ENCODE peak calls at places on chromosomes 6 and 20, in six cellular contexts. P is K562, N is GM12878, M is H1, Q is HCT116, X is HepG2. L is an unnamed sample.

GRCh38 chr20:45448250-45448649 is 21.3 kb upstream of the WFDC2 start:
- DNase-seq in Q (no peak), X (no peak), N (no peak), M (no peak), P (no peak), L (no peak)

GRCh38 chr6:99745651-99746050 is 139.0 kb downstream of the PRDM13 start:
- DNase-seq in P (no peak), X (no peak), N (no peak), M (no peak), Q (no peak), L (no peak)

GRCh38 chr6:4664911-4665310 is 111.3 kb upstream of the CDYL start:
- DNase-seq in Q (no peak), M (no peak), X (no peak), P (no peak), N (no peak), L (no peak)

GRCh38 chr6:113540491-113540890 is 316.7 kb upstream of the MARCKS start:
- DNase-seq in X (no peak), Q (no peak), P (no peak), M (no peak), N (no peak), L (no peak)

GRCh38 chr6:31718294-31718693 is 3.1 kb downstream of the LY6G6D start:
- DNase-seq in M (no peak), P (no peak), N (no peak), X (no peak), Q (peak), L (no peak)

GRCh38 chr6:15621203-15622044 is 41.4 kb downstream of the DTNBP1 start:
- DNase-seq in N (peak), M (no peak), X (no peak), P (peak), Q (no peak), L (no peak)

GRCh38 chr20:56820984-56821383 is 191.9 kb downstream of the TFAP2C start:
- DNase-seq in M (no peak), P (no peak), X (no peak), Q (no peak), N (no peak), L (no peak)

GRCh38 chr6:127267742-127268588 is 1.3 kb downstream of the RNF146 start:
- DNase-seq in P (no peak), X (peak), M (no peak), N (no peak), Q (no peak), L (peak)

GRCh38 chr6:112223070-112223861 is 31.1 kb downstream of the LAMA4 start:
- DNase-seq in M (no peak), P (no peak), Q (no peak), N (no peak), X (no peak), L (no peak)

GRCh38 chr6:104526383-104526782 is 333.3 kb downstream of the HACE1 start:
- DNase-seq in M (no peak), P (no peak), Q (no peak), X (peak), N (no peak), L (no peak)

GRCh38 chr6:161001421-161001820 is 9.9 kb downstream of the MAP3K4 start:
- DNase-seq in M (no peak), X (peak), P (no peak), N (no peak), Q (no peak), L (no peak)

GRCh38 chr6:19719691-19720127 is 117.5 kb upstream of the ID4 start:
- DNase-seq in Q (no peak), N (no peak), M (no peak), X (no peak), P (no peak), L (no peak)

GRCh38 chr6:126094411-126094810 is 108.1 kb downstream of the TRMT11 start:
- DNase-seq in P (no peak), Q (no peak), M (no peak), N (no peak), X (no peak), L (no peak)

GRCh38 chr6:139030539-139030938 is 2.0 kb downstream of the ABRACL start:
- DNase-seq in M (no peak), N (peak), P (no peak), X (no peak), Q (no peak), L (no peak)

GRCh38 chr20:44195613-44196012 is 8.6 kb upstream of the JPH2 start:
- DNase-seq in Q (no peak), N (no peak), M (no peak), X (no peak), P (no peak), L (no peak)

GRCh38 chr6:29146154-29146553 is 24.6 kb upstream of the OR2J2 start:
- DNase-seq in P (no peak), Q (no peak), N (no peak), X (peak), M (no peak), L (no peak)

GRCh38 chr6:52285174-52286068 is 879 bp upstream of the MCM3 start:
- DNase-seq in P (peak), Q (no peak), X (peak), N (no peak), M (no peak), L (no peak)

GRCh38 chr6:30344868-30345671 is at the start of gene RPP21:
- DNase-seq in N (no peak), Q (peak), M (no peak), X (peak), P (peak), L (peak)

GRCh38 chr6:133040025-133040838 is 200.9 kb upstream of the EYA4 start:
- DNase-seq in P (no peak), M (no peak), N (no peak), Q (peak), X (peak), L (peak)

GRCh38 chr20:58481541-58482021 is 33.6 kb downstream of the APCDD1L start:
- DNase-seq in X (peak), P (peak), M (peak), Q (peak), N (no peak), L (peak)
- TF ChIP-seq ZNF274 in X (no peak), P (no peak), M (no peak), Q (no peak), N (no peak), L (no peak)

GRCh38 chr6:27532820-27533538 is 60.1 kb upstream of the ZNF184 start:
- DNase-seq in Q (peak), X (no peak), N (no peak), M (no peak), P (no peak), L (no peak)
- TF ChIP-seq ZNF274 in Q (no peak), X (no peak), N (no peak), M (no peak), P (no peak), L (no peak)

GRCh38 chr20:63381781-63382431 is 20.8 kb upstream of the CHRNA4 start:
- DNase-seq in X (no peak), M (no peak), N (no peak), Q (no peak), P (peak), L (no peak)
- TF ChIP-seq ZNF274 in X (no peak), M (no peak), N (no peak), Q (no peak), P (no peak), L (no peak)

GRCh38 chr6:74356385-74356784 is 660.4 kb downstream of the CD109 start:
- DNase-seq in N (no peak), Q (peak), X (no peak), P (no peak), M (no peak), L (no peak)
- TF ChIP-seq ZNF274 in N (no peak), Q (no peak), X (no peak), P (no peak), M (no peak), L (no peak)

DNA sequence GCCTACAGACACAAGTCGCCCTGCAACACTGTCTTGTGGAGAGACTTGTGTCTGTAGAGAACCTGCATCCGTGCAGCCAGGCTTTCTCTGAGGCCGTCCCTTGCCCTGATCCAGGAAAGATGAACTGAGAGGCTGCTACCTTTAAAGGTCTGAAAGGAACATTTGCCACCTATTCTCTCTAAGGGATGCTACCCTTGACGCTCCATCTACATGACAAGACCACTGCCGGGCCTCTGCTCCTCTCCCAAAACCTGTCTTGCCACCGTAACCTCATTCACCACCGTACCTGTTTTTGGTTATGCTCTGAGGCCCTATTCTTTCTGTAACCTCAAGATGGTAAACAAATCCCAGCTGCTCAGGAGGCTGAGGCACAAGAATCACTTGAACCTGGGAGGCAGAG is 73.9 kb downstream of the FOXF2 start:
- DNase-seq in P (no peak), N (no peak), X (no peak), M (peak), Q (no peak), L (no peak)
- TF ChIP-seq ZNF274 in P (no peak), N (no peak), X (no peak), M (no peak), Q (no peak), L (no peak)